ENCODE peak calls at places on chromosomes 2 and 18, in five cellular contexts. F is H1, T is PC-3, E is foreskin fibroblast, V is tibial artery. L is an unnamed sample.

GRCh38 chr18:28045176-28045810 is 131.6 kb downstream of the CDH2 start:
- DNase-seq in F (no peak), T (peak), E (peak), V (no peak), L (no peak)

GRCh38 chr18:68275616-68276015 is 439.3 kb downstream of the TMX3 start:
- DNase-seq in F (no peak), T (peak), E (peak), V (no peak), L (no peak)

GRCh38 chr2:159939946-159940345 is 122.5 kb downstream of the PLA2R1 start:
- DNase-seq in F (no peak), T (peak), E (peak), V (no peak), L (peak)

GRCh38 chr2:101036562-101036961 is 34.5 kb downstream of the RPL31 start:
- DNase-seq in F (no peak), T (peak), E (peak), V (no peak), L (peak)

GRCh38 chr2:168192839-168193616 is 54.4 kb downstream of the STK39 start:
- DNase-seq in F (no peak), T (peak), E (peak), V (no peak), L (no peak)

GRCh38 chr2:8225798-8226197 is 456.1 kb upstream of the ID2 start:
- DNase-seq in F (no peak), T (no peak), E (no peak), V (no peak), L (no peak)

GRCh38 chr18:32696376-32696775 is 76.4 kb downstream of the KLHL14 start:
- DNase-seq in F (no peak), T (no peak), E (no peak), V (no peak), L (no peak)

GRCh38 chr18:3816601-3817363 is 366.8 kb downstream of the TGIF1 start:
- DNase-seq in F (no peak), T (peak), E (peak), V (no peak), L (no peak)

GRCh38 chr2:239806758-239807434 is 218.2 kb downstream of the NDUFA10 start:
- DNase-seq in F (no peak), T (no peak), E (no peak), V (peak), L (no peak)

GRCh38 chr2:15354596-15355359 is 206.4 kb downstream of the NBAS start:
- DNase-seq in F (no peak), T (no peak), E (peak), V (no peak), L (no peak)

GRCh38 chr2:99989905-99990304 is 152.5 kb downstream of the AFF3 start:
- DNase-seq in F (no peak), T (no peak), E (no peak), V (no peak), L (no peak)

GRCh38 chr2:120661551-120661950 is 74.1 kb upstream of the GLI2 start:
- DNase-seq in F (no peak), T (no peak), E (peak), V (no peak), L (no peak)

GRCh38 chr2:1777792-1778191 is 33.5 kb upstream of the PXDN start:
- DNase-seq in F (no peak), T (no peak), E (no peak), V (peak), L (no peak)

GRCh38 chr2:24819442-24820174 is 26.4 kb downstream of the CENPO start:
- DNase-seq in F (no peak), T (no peak), E (no peak), V (no peak), L (no peak)

GRCh38 chr2:168920504-168921157 is 19.5 kb downstream of the G6PC2 start:
- DNase-seq in F (no peak), T (peak), E (peak), V (no peak), L (peak)

GRCh38 chr18:50373531-50373930 is 1.3 kb upstream of the SKA1 start:
- DNase-seq in F (no peak), T (no peak), E (no peak), V (no peak), L (no peak)

GRCh38 chr2:31054817-31055216 is 83.4 kb downstream of the GALNT14 start:
- DNase-seq in F (no peak), T (peak), E (no peak), V (no peak), L (no peak)

GRCh38 chr2:12412898-12413305 is 303.8 kb upstream of the TRIB2 start:
- DNase-seq in F (no peak), T (no peak), E (no peak), V (no peak), L (peak)

GRCh38 chr2:40384714-40385113 is 67.2 kb downstream of the SLC8A1 start:
- DNase-seq in F (no peak), T (peak), E (peak), V (no peak), L (no peak)

GRCh38 chr2:166091439-166091838 is 36.4 kb downstream of the SCN1A start:
- DNase-seq in F (no peak), T (no peak), E (peak), V (no peak), L (no peak)

GRCh38 chr2:59080465-59081181 is 839.5 kb upstream of the FANCL start:
- DNase-seq in F (no peak), T (no peak), E (no peak), V (no peak), L (no peak)

GRCh38 chr2:119983108-119983507 is 29.8 kb upstream of the EPB41L5 start:
- DNase-seq in F (no peak), T (no peak), E (no peak), V (no peak), L (no peak)

GRCh38 chr18:59718108-59719057 is 21.2 kb upstream of the CCBE1 start:
- DNase-seq in F (no peak), T (peak), E (peak), V (no peak), L (no peak)

GRCh38 chr2:240873098-240873788 is 4.6 kb downstream of the AGXT start:
- DNase-seq in F (no peak), T (no peak), E (no peak), V (no peak), L (no peak)

GRCh38 chr2:95044598-95044997 is 19.1 kb downstream of the MAL start:
- DNase-seq in F (no peak), T (no peak), E (no peak), V (no peak), L (peak)

GRCh38 chr18:23479829-23480505 is 23.3 kb upstream of the RMC1 start:
- DNase-seq in F (no peak), T (no peak), E (no peak), V (no peak), L (no peak)

GRCh38 chr18:21444465-21445023 is 156.0 kb downstream of the ESCO1 start:
- DNase-seq in F (no peak), T (peak), E (peak), V (no peak), L (peak)

GRCh38 chr2:128472789-128473174 is 154.1 kb upstream of the HS6ST1 start:
- DNase-seq in F (no peak), T (no peak), E (peak), V (no peak), L (peak)

GRCh38 chr2:192146069-192147006 is 48.4 kb downstream of the TMEFF2 start:
- DNase-seq in F (no peak), T (peak), E (peak), V (no peak), L (no peak)

GRCh38 chr2:45342-46130 is 769 bp downstream of the FAM110C start:
- DNase-seq in F (no peak), T (peak), E (no peak), V (peak), L (no peak)

GRCh38 chr2:46131-46470 is 204 bp downstream of the FAM110C start:
- DNase-seq in F (no peak), T (no peak), E (no peak), V (no peak), L (no peak)

GRCh38 chr2:46471-47345 is at the start of gene FAM110C:
- DNase-seq in F (no peak), T (peak), E (peak), V (peak), L (no peak)

GRCh38 chr2:44748-45341 is 1.5 kb downstream of the FAM110C start:
- DNase-seq in F (no peak), T (peak), E (no peak), V (no peak), L (no peak)

GRCh38 chr2:47346-48218 is 1.3 kb upstream of the FAM110C start:
- DNase-seq in F (no peak), T (no peak), E (no peak), V (no peak), L (no peak)
- H3K4me3 ChIP-seq in F (peak), T (peak), E (no peak), V (peak), L (no peak)

GRCh38 chr18:75344161-75344560 is 83.3 kb downstream of the SMIM21 start:
- DNase-seq in F (no peak), T (no peak), E (no peak), V (no peak), L (no peak)
- TF ChIP-seq CTCF in F (peak), T (peak), E (no peak), V (no peak), L (no peak)

GRCh38 chr2:84959494-84960156 is 11.3 kb upstream of the KCMF1 start:
- DNase-seq in F (peak), T (peak), E (peak), V (peak), L (no peak)
- H3K4me3 ChIP-seq in F (no peak), T (peak), E (no peak), V (no peak), L (no peak)

GRCh38 chr18:76373297-76373696 is 121.7 kb downstream of the ZNF516 start:
- DNase-seq in F (no peak), T (peak), E (no peak), V (no peak), L (no peak)
- TF ChIP-seq CTCF in F (no peak), T (no peak), E (no peak), V (no peak), L (no peak)

GRCh38 chr2:109255594-109255993 is 126.6 kb downstream of the SH3RF3 start:
- DNase-seq in F (no peak), T (no peak), E (no peak), V (no peak), L (no peak)
- H3K4me3 ChIP-seq in F (no peak), T (no peak), E (no peak), V (no peak), L (no peak)

DNA sequence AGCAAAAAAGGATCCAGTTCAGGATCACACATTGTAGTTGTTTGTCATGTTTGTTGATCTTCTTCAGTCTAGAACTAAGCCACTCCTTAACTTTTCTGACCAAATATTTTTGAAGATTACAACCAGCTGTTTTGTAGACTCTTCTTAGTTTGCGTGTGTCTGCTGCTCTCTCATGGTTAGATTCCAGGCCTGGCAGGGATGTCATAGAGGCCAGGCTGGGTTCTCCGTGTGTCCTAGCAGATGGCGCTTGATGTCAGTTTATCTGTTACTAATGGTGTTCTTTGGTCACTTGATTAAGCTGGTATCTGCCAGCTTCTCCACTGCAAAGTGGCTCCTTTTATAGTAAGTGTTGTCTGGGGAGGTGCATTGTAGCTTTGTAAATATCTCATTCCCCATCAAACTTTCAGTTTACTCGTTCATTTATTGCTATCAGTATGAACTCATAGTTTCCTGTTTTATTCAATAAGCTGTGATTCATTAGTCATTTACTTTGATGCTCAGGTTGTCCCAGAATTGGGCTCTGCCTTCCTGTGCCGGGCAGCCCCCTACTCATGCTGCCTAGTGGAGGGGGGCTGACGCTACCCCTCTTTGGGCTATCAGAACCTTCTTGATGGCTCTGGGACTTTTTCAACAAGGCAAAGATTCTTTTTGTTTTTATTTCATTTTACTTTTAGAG is 42.1 kb downstream of the GRHL1 start:
- DNase-seq in F (no peak), T (no peak), E (peak), V (no peak), L (no peak)
- TF ChIP-seq CTCF in F (no peak), T (no peak), E (peak), V (no peak), L (no peak)

DNA sequence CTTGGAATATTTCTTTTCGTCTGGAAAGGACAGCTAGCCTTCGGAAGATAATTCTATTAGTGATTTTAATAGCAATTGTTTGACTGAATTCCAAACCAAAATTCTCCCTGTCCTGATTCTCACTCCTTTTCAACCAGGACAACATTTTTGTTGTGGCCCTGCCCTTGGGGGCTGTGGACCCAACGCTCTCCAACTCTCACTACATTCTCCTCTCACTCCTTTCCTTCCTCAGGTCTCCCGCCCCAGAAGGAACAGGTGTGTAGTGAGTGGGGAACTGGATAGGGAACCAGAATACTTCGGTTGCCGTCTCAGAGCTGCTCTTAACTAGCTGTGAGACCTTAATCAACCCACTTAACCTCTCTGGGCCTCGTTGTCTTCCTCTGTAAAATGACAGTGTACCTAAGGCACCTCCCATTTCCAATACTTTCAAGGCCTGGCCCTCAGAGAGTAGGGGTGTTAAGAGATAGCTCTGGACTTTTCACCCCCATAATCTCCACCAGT is 635 bp upstream of the ADD2 start:
- DNase-seq in F (no peak), T (no peak), E (no peak), V (no peak), L (no peak)
- H3K4me3 ChIP-seq in F (peak), T (no peak), E (no peak), V (no peak), L (no peak)

DNA sequence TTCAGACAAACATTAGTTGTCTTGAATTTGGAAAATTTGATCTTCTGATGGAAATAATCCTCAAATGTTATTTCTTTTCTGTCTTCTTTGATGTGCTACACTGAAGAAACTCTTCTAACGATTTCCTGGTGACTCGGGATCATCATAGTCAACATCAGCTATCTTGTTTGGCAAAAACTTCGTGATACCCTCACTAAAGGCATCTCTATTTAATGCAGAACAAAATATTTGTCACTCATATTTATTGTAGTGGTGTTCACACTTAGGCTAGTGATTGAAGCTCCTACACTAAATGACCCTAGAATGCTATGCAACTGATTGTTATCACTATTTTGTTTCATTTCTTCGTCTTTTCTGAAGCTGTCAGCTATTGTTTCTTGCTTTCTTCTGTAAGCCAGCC is 334.7 kb upstream of the ZEB2 start:
- DNase-seq in F (no peak), T (no peak), E (no peak), V (no peak), L (no peak)
- TF ChIP-seq CTCF in F (no peak), T (no peak), E (no peak), V (no peak), L (no peak)

DNA sequence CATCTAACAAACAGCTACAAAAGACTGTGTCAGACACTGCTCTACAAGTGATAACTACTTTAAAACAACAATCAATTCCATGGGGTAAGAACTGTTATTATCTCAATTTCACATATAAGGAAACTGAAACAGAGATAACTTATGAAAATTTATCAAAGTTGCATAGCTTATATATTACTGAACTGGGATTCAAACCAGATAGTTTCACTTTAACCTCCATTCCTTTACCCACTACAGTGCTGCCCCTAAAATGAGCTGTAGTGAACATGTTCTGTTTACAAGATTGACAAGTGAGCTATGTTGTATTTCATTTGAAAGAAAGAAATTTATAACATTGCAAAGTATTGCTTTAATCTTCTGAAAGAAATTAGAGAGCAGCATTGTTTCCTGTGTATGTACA is 14.1 kb upstream of the GCG start:
- DNase-seq in F (no peak), T (no peak), E (no peak), V (no peak), L (no peak)
- H3K4me3 ChIP-seq in F (no peak), T (no peak), E (no peak), V (no peak), L (no peak)

L was measured in GM12865.